ENCODE peak calls at places on chromosomes 3 and 15, in four cellular contexts. W is GM12878, C is GM12891, V is K562. E is an unnamed sample.

GRCh38 chr3:52245322-52246263 is at the start of gene PPM1M:
- DNase-seq in W (no peak), C (peak), V (peak), E (no peak)

GRCh38 chr3:85603378-85603777 is 644.6 kb downstream of the CADM2 start:
- DNase-seq in W (no peak), C (no peak), V (no peak), E (no peak)

GRCh38 chr15:77907824-77908751 is 169.4 kb downstream of the TBC1D2B start:
- DNase-seq in W (no peak), C (no peak), V (peak), E (peak)

GRCh38 chr3:153138267-153139210 is 23.5 kb upstream of the RAP2B start:
- DNase-seq in W (peak), C (no peak), V (no peak), E (peak)

GRCh38 chr3:84946240-84946639 is 12.5 kb upstream of the CADM2 start:
- DNase-seq in W (no peak), C (no peak), V (no peak), E (no peak)

GRCh38 chr3:49327485-49327884 is 12.4 kb downstream of the USP4 start:
- DNase-seq in W (no peak), C (no peak), V (no peak), E (no peak)

GRCh38 chr15:82178061-82178460 is 84.5 kb downstream of the EFL1 start:
- DNase-seq in W (no peak), C (no peak), V (no peak), E (no peak)

GRCh38 chr15:78164010-78164409 is 14.8 kb downstream of the IDH3A start:
- DNase-seq in W (no peak), C (no peak), V (no peak), E (no peak)

GRCh38 chr3:116331370-116331769 is 113.9 kb downstream of the LSAMP start:
- DNase-seq in W (no peak), C (no peak), V (no peak), E (no peak)

GRCh38 chr15:91122296-91122695 is 22.2 kb downstream of the SV2B start:
- DNase-seq in W (no peak), C (no peak), V (no peak), E (no peak)

GRCh38 chr15:97730315-97730714 is 230.2 kb upstream of the ARRDC4 start:
- DNase-seq in W (no peak), C (no peak), V (no peak), E (no peak)

GRCh38 chr3:63918321-63918720 is 6.1 kb upstream of the SCAANT1 start:
- DNase-seq in W (no peak), C (no peak), V (no peak), E (no peak)

GRCh38 chr3:45332493-45332892 is 55.9 kb upstream of the LARS2 start:
- DNase-seq in W (no peak), C (no peak), V (no peak), E (no peak)

GRCh38 chr15:69736161-69736560 is 283.5 kb downstream of the RPLP1 start:
- DNase-seq in W (no peak), C (no peak), V (no peak), E (no peak)

GRCh38 chr15:45402955-45403892 is 24.9 kb upstream of the GATM start:
- DNase-seq in W (no peak), C (peak), V (peak), E (no peak)

GRCh38 chr3:110420158-110420641 is 651.4 kb upstream of the NECTIN3 start:
- DNase-seq in W (no peak), C (no peak), V (no peak), E (no peak)

GRCh38 chr3:102092617-102093466 is 243.5 kb downstream of the NFKBIZ start:
- DNase-seq in W (no peak), C (no peak), V (no peak), E (no peak)

GRCh38 chr3:133103706-133104105 is 65.5 kb downstream of the TMEM108 start:
- DNase-seq in W (no peak), C (no peak), V (no peak), E (no peak)

GRCh38 chr15:48671381-48672022 is 26.0 kb upstream of the FBN1 start:
- DNase-seq in W (no peak), C (no peak), V (peak), E (no peak)

GRCh38 chr15:48645558-48646330 is at the start of gene FBN1:
- DNase-seq in W (peak), C (peak), V (no peak), E (no peak)

GRCh38 chr15:70062321-70062956 is 35.3 kb downstream of the TLE3 start:
- DNase-seq in W (no peak), C (no peak), V (no peak), E (no peak)

GRCh38 chr15:99435761-99436346 is 129.9 kb upstream of the MEF2A start:
- DNase-seq in W (no peak), C (no peak), V (no peak), E (no peak)

GRCh38 chr15:43553021-43553420 is 35.6 kb downstream of the MAP1A start:
- DNase-seq in W (no peak), C (no peak), V (no peak), E (no peak)

GRCh38 chr3:165395188-165395587 is 199.0 kb upstream of the SLITRK3 start:
- DNase-seq in W (no peak), C (no peak), V (no peak), E (no peak)

GRCh38 chr3:31106204-31106603 is 211.7 kb upstream of the GADL1 start:
- DNase-seq in W (no peak), C (no peak), V (no peak), E (no peak)

GRCh38 chr3:115071611-115072010 is 75.5 kb downstream of the ZBTB20 start:
- DNase-seq in W (no peak), C (no peak), V (no peak), E (no peak)

GRCh38 chr15:89379818-89380217 is 45.2 kb upstream of the POLG start:
- DNase-seq in W (no peak), C (no peak), V (no peak), E (no peak)

GRCh38 chr3:194396897-194397756 is 1.9 kb downstream of the GP5 start:
- DNase-seq in W (no peak), C (no peak), V (no peak), E (peak)

GRCh38 chr15:77568960-77569646 is 63.6 kb downstream of the LINGO1 start:
- DNase-seq in W (no peak), C (no peak), V (peak), E (peak)

GRCh38 chr15:66563126-66563525 is 2.7 kb downstream of the LCTL start:
- DNase-seq in W (no peak), C (no peak), V (no peak), E (no peak)

DNA sequence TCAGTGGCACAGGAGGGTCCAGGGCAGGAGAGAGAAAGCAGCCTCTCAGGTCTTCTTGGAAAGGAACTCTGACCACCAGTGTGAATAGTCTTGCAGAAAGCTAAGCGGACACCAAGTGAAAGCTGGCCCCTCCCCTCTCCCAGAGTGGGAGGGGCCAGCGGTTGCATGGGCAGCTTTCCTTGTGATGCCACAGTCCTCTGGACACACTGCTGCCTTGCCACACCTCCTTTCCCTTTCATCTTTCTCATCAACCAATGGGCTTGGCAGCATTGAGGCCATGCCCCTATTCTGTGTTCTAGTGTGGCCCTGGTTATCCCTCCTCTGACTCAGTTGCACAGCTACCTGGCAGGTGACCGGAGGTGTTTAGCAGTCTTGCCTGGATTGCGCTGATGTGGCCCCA is 49.7 kb upstream of the GOLGA6B start:
- DNase-seq in W (no peak), C (no peak), V (peak), E (no peak)
- TF ChIP-seq SPI1 in W (no peak), C (no peak), V (no peak), E (no peak)

DNA sequence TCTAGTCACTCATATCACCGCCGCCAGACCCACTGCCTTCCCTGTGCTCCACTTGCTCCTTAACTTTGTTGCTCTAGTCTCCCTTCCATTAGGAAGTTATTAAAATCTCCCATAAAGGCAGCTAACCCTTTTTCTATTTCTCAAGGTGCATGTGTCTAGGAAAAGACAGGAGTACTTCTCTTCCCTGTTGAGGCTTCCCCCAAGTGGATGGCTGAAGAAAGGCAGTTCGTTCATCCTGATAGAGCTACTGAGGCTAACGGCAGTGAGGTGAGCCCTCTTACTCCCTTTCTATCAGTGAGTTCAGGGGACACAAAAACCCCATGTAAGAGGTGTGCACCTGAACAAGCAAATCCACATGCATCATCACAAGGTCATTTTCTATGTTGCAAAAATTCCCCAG is 397.8 kb downstream of the IGSF11 start:
- DNase-seq in W (no peak), C (no peak), V (no peak), E (no peak)
- TF ChIP-seq SPI1 in W (no peak), C (no peak), V (no peak), E (no peak)

DNA sequence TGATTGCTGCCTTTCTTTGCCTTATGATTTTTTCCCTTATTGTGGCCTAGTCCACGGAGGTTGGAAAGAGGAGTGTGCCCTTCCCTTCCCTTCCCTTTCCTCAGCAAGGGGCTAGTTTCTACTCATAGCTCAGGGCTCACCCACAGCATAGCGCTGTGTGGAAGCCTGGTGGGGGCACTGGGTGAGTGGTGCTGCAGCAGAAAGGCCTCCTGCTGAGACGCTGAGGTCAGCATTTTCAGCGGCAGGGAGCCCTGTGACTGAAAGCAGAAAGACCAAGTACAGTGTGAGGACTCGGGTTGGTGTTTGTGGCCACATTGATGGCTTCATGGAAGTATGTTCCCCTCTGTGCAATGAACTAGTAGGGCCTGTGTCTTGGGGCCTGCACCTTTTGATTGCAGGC is 21.9 kb downstream of the CACNA1D start:
- DNase-seq in W (no peak), C (no peak), V (no peak), E (no peak)
- TF ChIP-seq SPI1 in W (no peak), C (no peak), V (no peak), E (no peak)

GRCh38 chr3:17111556-17111955 is 226.8 kb downstream of the PLCL2 start:
- DNase-seq in W (no peak), C (no peak), V (no peak), E (no peak)

GRCh38 chr3:17118771-17119170 is 234.0 kb downstream of the PLCL2 start:
- DNase-seq in W (no peak), C (no peak), V (no peak), E (no peak)

GRCh38 chr3:17119198-17120072 is 234.7 kb downstream of the PLCL2 start:
- DNase-seq in W (no peak), C (no peak), V (no peak), E (no peak)

GRCh38 chr3:17116007-17116659 is 231.4 kb downstream of the PLCL2 start:
- DNase-seq in W (no peak), C (no peak), V (no peak), E (no peak)

DNA sequence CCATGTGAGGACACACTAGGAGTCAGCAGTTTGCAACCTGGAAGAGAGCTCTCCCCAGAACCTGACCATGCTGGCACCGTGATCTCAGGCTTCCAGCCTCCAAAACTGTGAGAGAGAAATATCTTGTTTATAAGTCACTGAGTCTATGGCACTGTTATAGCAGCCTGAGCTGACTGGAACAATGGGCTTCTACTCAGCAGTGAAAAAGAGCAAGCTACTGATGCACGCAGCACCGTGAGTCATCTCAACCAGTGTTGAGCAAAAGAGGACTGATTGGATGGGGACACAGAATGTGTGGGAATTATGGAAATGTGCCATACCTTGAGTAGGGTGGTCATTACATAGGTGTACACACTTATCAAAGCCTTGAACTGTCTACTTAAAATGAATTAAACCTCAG is 230.4 kb downstream of the PLCL2 start:
- DNase-seq in W (no peak), C (no peak), V (no peak), E (no peak)
- TF ChIP-seq SPI1 in W (no peak), C (no peak), V (no peak), E (no peak)

E was measured in HL-60.